ENCODE peak calls at places on chromosome 21, in four cellular contexts. M, S, W and F are unnamed samples. For H3K4me1, the result is how much of the 10 kb centered on the place peaks cover.

GRCh38 chr21:36773111-36773510 is 74.2 kb downstream of the SIM2 start:
- DNase-seq in M (peak), S (no peak), W (no peak), F (no peak)

GRCh38 chr21:42384999-42385398 is 10.9 kb downstream of the TMPRSS3 start:
- DNase-seq in M (no peak), S (no peak), W (no peak), F (no peak)

GRCh38 chr21:35818597-35818996 is 241.7 kb downstream of the SETD4 start:
- DNase-seq in M (no peak), S (no peak), W (no peak), F (no peak)

GRCh38 chr21:32966120-32966519 is 59.6 kb upstream of the OLIG2 start:
- DNase-seq in M (no peak), S (no peak), W (no peak), F (no peak)

GRCh38 chr21:25501996-25502665 is 105.2 kb downstream of the MRPL39 start:
- DNase-seq in M (no peak), S (no peak), W (no peak), F (no peak)

GRCh38 chr21:42257091-42257760 is 38.3 kb downstream of the ABCG1 start:
- DNase-seq in M (no peak), S (no peak), W (no peak), F (no peak)

GRCh38 chr21:39319814-39320332 is 6.4 kb upstream of the BRWD1 start:
- DNase-seq in M (peak), S (no peak), W (no peak), F (no peak)

GRCh38 chr21:42389449-42389835 is 6.4 kb downstream of the TMPRSS3 start:
- DNase-seq in M (no peak), S (no peak), W (peak), F (no peak)

GRCh38 chr21:33936221-33937038 is 20.8 kb upstream of the ATP5PO start:
- DNase-seq in M (peak), S (no peak), W (peak), F (no peak)

GRCh38 chr21:25561668-25562641 is 45.3 kb downstream of the MRPL39 start:
- DNase-seq in M (peak), S (no peak), W (peak), F (no peak)

GRCh38 chr21:17387030-17387617 is 125.7 kb upstream of the CXADR start:
- DNase-seq in M (peak), S (peak), W (peak), F (peak)

GRCh38 chr21:39568380-39568779 is 44.4 kb upstream of the B3GALT5 start:
- DNase-seq in M (no peak), S (no peak), W (no peak), F (no peak)

GRCh38 chr21:35048706-35049617 is at the start of gene RUNX1:
- DNase-seq in M (peak), S (no peak), W (no peak), F (no peak)

GRCh38 chr21:28885853-28886177 is 106.9 kb downstream of the LTN1 start:
- DNase-seq in M (peak), S (no peak), W (no peak), F (no peak)

GRCh38 chr21:36717901-36718465 is 19.1 kb downstream of the SIM2 start:
- DNase-seq in M (no peak), S (no peak), W (no peak), F (peak)

GRCh38 chr21:46421756-46422555 is 36.7 kb upstream of the DIP2A start:
- DNase-seq in M (no peak), S (no peak), W (no peak), F (no peak)

GRCh38 chr21:28269173-28269572 is 723.5 kb downstream of the LTN1 start:
- DNase-seq in M (no peak), S (no peak), W (no peak), F (no peak)

GRCh38 chr21:7917729-7918128 is 2603.7 kb upstream of the TPTE start:
- DNase-seq in M (no peak), S (no peak), W (no peak), F (no peak)

GRCh38 chr21:42539931-42540343 is 26.3 kb downstream of the SLC37A1 start:
- DNase-seq in M (peak), S (no peak), W (peak), F (peak)

GRCh38 chr21:18403685-18404084 is at the start of gene TMPRSS15:
- DNase-seq in M (no peak), S (no peak), W (no peak), F (no peak)

GRCh38 chr21:25750085-25750484 is 15.3 kb downstream of the GABPA start:
- DNase-seq in M (no peak), S (no peak), W (no peak), F (no peak)

GRCh38 chr21:45262616-45263015 is 25.1 kb downstream of the POFUT2 start:
- DNase-seq in M (no peak), S (no peak), W (no peak), F (no peak)

GRCh38 chr21:31630062-31630711 is 29.3 kb upstream of the SOD1 start:
- DNase-seq in M (peak), S (peak), W (no peak), F (peak)

GRCh38 chr21:33402011-33402979 is 918 bp upstream of the IFNGR2 start:
- DNase-seq in M (peak), S (no peak), W (peak), F (peak)

GRCh38 chr21:26572668-26573381 is at the start of gene CYYR1:
- DNase-seq in M (peak), S (no peak), W (peak), F (peak)

GRCh38 chr21:23809573-23809972 is 1797.7 kb downstream of the MRPL39 start:
- DNase-seq in M (no peak), S (no peak), W (no peak), F (no peak)

GRCh38 chr21:45511661-45512431 is 30.4 kb downstream of the SLC19A1 start:
- DNase-seq in M (no peak), S (no peak), W (no peak), F (no peak)

GRCh38 chr21:45004481-45005263 is 64.8 kb downstream of the SLX9 start:
- DNase-seq in M (no peak), S (no peak), W (no peak), F (no peak)

DNA sequence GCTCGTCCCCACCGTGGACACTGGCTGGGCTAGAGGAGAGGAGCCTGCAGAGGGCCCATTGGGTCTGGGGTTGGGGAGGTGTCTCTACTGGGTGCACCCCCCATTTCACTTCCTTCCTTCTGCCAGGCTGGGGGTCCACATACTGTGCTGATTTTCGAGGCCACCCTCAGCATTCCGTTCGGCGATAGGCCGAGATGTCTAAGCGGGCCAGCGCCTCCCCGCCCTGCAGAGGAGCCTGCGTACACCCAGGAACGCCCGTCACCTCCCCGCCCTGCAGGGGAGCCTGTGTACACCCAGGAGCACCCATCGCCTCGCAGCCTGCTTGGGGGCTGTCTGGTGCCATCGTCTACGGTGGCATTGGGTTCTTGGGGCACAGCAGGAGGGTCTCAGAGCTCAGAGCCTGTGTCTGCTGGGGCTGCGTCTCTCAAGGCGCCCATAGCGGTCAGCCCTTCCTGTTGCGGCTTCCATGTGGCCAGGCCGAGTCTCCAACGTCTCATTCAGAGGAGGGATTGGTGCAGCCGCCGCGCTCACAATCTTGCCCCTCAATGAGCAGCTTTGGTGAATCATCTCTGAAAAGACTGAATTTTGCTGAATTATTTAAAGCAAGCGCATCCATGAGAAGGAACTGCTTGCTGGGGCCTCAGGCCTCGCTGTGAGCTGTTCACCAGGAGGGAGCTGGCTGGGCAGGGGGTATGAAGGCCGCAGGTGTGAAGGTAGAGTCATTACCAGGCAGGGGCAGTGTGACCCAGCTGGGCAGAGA is 30.7 kb upstream of the AGPAT3 start:
- DNase-seq in M (no peak), S (no peak), W (no peak), F (no peak)
- H3K4me1 ChIP-seq in M (under half), S (under half), W (under half), F (under half)

DNA sequence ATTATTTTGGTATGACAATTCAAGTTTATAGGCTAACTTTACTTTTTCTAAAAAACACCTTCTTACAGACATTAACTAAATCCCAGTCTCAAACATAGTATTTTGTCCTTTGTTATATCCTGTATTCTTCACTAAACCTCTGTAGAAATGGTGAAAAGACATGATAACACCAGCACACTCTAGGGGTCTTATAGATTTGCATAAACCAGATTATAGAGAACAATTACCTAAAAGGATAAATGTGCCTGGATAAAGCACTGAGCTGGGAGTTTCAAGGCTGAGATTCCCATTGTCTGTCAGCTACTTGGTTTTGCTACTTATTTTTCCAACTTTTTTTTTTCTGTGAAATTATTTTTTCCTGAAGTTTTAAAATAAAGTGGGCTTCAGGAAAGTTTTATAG is 1288.6 kb upstream of the TMPRSS15 start:
- DNase-seq in M (no peak), S (no peak), W (no peak), F (no peak)
- H3K4me3 ChIP-seq in M (no peak), S (no peak), W (no peak), F (no peak)

DNA sequence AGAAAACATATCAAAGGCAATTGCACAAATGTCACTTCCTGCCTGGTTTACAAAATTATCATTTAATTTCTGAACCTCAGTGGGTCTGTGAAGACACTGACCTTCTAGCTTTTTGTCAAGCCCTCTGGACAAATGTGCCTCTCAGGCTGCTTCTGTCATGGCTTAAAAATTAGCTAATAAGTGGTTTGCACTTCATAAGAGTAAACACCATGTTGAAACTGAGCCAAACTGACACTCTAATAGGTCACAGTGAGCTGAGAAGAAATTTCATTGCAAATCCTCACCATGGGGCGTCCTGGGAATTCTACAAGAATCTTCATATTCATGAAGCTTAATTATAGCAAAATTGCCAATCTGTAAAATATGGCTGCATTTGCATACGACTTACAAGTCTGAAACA is 188.7 kb downstream of the DSCAM start:
- DNase-seq in M (no peak), S (no peak), W (no peak), F (peak)
- H3K27ac ChIP-seq in M (no peak), S (no peak), W (no peak), F (no peak)

DNA sequence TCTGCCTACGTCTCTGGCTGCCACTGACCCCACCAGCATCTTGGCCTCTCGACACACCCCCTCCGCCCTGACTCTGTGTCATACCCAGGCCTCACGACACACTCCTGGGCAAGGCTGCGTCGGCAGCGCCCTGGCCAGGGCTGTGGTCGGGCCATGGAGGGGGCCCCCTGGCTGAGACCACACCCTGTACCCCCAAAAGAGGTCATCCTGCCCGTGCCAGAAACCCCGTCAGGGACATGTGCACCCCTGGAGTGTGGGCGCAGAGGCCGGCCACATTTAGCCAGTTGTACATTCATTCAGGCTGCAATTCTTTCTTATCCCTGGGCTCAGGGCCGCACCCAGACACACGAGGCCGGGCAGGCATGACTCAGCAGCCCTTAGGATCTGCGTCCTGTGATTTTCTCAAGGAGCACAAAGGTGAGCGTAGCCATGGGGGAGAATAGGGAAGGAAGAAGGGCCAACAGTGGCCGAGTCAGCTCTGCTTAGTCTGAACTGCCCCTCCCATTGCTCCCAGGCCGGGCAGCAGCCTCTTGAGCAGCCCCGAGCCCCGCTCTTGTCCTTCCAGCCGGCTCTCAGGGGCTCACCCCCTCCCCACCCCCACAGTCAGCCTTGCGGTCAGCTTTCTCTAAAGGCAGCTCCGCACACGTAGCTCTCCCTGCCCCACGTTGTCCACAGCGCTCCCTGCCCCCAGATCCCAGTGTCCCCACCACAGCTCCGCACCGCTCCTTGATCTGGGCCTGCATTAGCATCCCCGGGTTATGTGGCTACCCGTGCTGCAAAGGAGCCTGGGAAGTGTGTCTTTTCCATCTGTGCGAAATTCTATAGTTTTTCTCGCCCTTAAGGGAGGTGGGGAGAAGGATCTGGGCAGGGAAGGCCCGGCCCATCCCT is 7.9 kb downstream of the CSTB start:
- DNase-seq in M (peak), S (no peak), W (peak), F (no peak)
- H3K4me1 ChIP-seq in M (under half), S (under half), W (under half), F (under half)

GRCh38 chr21:15172963-15173362 is 108.2 kb upstream of the NRIP1 start:
- DNase-seq in M (no peak), S (no peak), W (no peak), F (no peak)
- H3K4me3 ChIP-seq in M (no peak), S (no peak), W (no peak), F (no peak)